ENCODE peak calls at places on chromosomes 12 and 14, in six cellular contexts. One of them, this sample, is unnamed.
A peak's percentile ranks its signal among the peaks of the same experiment; 100 is the strongest.

GRCh38 chr14:94632305-94632590 is 20.1 kb downstream of the SERPINA3 start:
- DNase-seq in neuronal stem cell: no peak
- DNase-seq in H9: no peak
- DNase-seq in IMR-90: no peak
- DNase-seq in mesenchymal stem cell: no peak
- DNase-seq in trophoblast cell: no peak
- DNase-seq in this sample: no peak

GRCh38 chr12:123801573-123802178 is 39.6 kb downstream of the DNAH10 start:
- DNase-seq in neuronal stem cell: no peak
- DNase-seq in H9: no peak
- DNase-seq in IMR-90: peak; percentile 53
- DNase-seq in mesenchymal stem cell: peak; percentile 27
- DNase-seq in trophoblast cell: no peak
- DNase-seq in this sample: no peak

GRCh38 chr14:79971330-79971729 is 240.0 kb downstream of the DIO2 start:
- DNase-seq in neuronal stem cell: no peak
- DNase-seq in H9: no peak
- DNase-seq in IMR-90: peak; percentile 87
- DNase-seq in mesenchymal stem cell: peak; percentile 62
- DNase-seq in trophoblast cell: no peak
- DNase-seq in this sample: no peak

GRCh38 chr12:15556411-15556810 is 232.8 kb downstream of the EPS8 start:
- DNase-seq in neuronal stem cell: no peak
- DNase-seq in H9: no peak
- DNase-seq in IMR-90: no peak
- DNase-seq in mesenchymal stem cell: no peak
- DNase-seq in trophoblast cell: no peak
- DNase-seq in this sample: no peak

GRCh38 chr14:76963366-76963765 is 65.1 kb downstream of the IRF2BPL start:
- DNase-seq in neuronal stem cell: no peak
- DNase-seq in H9: no peak
- DNase-seq in IMR-90: no peak
- DNase-seq in mesenchymal stem cell: no peak
- DNase-seq in trophoblast cell: no peak
- DNase-seq in this sample: no peak

GRCh38 chr14:69072584-69072983 is 80.3 kb downstream of the DCAF5 start:
- DNase-seq in neuronal stem cell: no peak
- DNase-seq in H9: no peak
- DNase-seq in IMR-90: no peak
- DNase-seq in mesenchymal stem cell: no peak
- DNase-seq in trophoblast cell: no peak
- DNase-seq in this sample: no peak

GRCh38 chr14:54330876-54331275 is 65.9 kb upstream of the CDKN3 start:
- DNase-seq in neuronal stem cell: no peak
- DNase-seq in H9: no peak
- DNase-seq in IMR-90: no peak
- DNase-seq in mesenchymal stem cell: no peak
- DNase-seq in trophoblast cell: peak; percentile 31
- DNase-seq in this sample: no peak

GRCh38 chr12:20404576-20405346 is 36.4 kb downstream of the PDE3A start:
- DNase-seq in neuronal stem cell: no peak
- DNase-seq in H9: no peak
- DNase-seq in IMR-90: peak; percentile 6
- DNase-seq in mesenchymal stem cell: no peak
- DNase-seq in trophoblast cell: no peak
- DNase-seq in this sample: no peak

GRCh38 chr14:67566908-67567307 is 33.2 kb downstream of the PIGH start:
- DNase-seq in neuronal stem cell: no peak
- DNase-seq in H9: no peak
- DNase-seq in IMR-90: no peak
- DNase-seq in mesenchymal stem cell: no peak
- DNase-seq in trophoblast cell: no peak
- DNase-seq in this sample: no peak

GRCh38 chr12:66217342-66217929 is 28.4 kb downstream of the IRAK3 start:
- DNase-seq in neuronal stem cell: no peak
- DNase-seq in H9: no peak
- DNase-seq in IMR-90: no peak
- DNase-seq in mesenchymal stem cell: no peak
- DNase-seq in trophoblast cell: no peak
- DNase-seq in this sample: no peak

GRCh38 chr14:93090826-93091583 is 24.7 kb downstream of the ITPK1 start:
- DNase-seq in neuronal stem cell: no peak
- DNase-seq in H9: no peak
- DNase-seq in IMR-90: no peak
- DNase-seq in mesenchymal stem cell: no peak
- DNase-seq in trophoblast cell: no peak
- DNase-seq in this sample: no peak

GRCh38 chr12:65800928-65801327 is 23.4 kb upstream of the HMGA2 start:
- DNase-seq in neuronal stem cell: no peak
- DNase-seq in H9: no peak
- DNase-seq in IMR-90: peak; percentile 54
- DNase-seq in mesenchymal stem cell: no peak
- DNase-seq in trophoblast cell: no peak
- DNase-seq in this sample: no peak

GRCh38 chr12:54294152-54294913 is 6.5 kb downstream of the NFE2 start:
- DNase-seq in neuronal stem cell: peak; percentile 41
- DNase-seq in H9: peak; percentile 79
- DNase-seq in IMR-90: no peak
- DNase-seq in mesenchymal stem cell: no peak
- DNase-seq in trophoblast cell: no peak
- DNase-seq in this sample: no peak

GRCh38 chr12:114662512-114663177 is 21.3 kb downstream of the TBX3 start:
- DNase-seq in neuronal stem cell: no peak
- DNase-seq in H9: peak; percentile 78
- DNase-seq in IMR-90: peak; percentile 91
- DNase-seq in mesenchymal stem cell: peak; percentile 86
- DNase-seq in trophoblast cell: peak; percentile 48
- DNase-seq in this sample: no peak

GRCh38 chr14:73795974-73796373 is 55.7 kb upstream of the PTGR2 start:
- DNase-seq in neuronal stem cell: no peak
- DNase-seq in H9: no peak
- DNase-seq in IMR-90: peak; percentile 60
- DNase-seq in mesenchymal stem cell: no peak
- DNase-seq in trophoblast cell: peak; percentile 93
- DNase-seq in this sample: no peak

GRCh38 chr12:113392988-113393579 is 10.6 kb downstream of the SDS start:
- DNase-seq in neuronal stem cell: no peak
- DNase-seq in H9: peak; percentile 99
- DNase-seq in IMR-90: no peak
- DNase-seq in mesenchymal stem cell: peak; percentile 44
- DNase-seq in trophoblast cell: peak; percentile 39
- DNase-seq in this sample: peak; percentile 96

GRCh38 chr12:9064201-9064814 is 51.4 kb downstream of the A2M start:
- DNase-seq in neuronal stem cell: peak; percentile 49
- DNase-seq in H9: peak; percentile 82
- DNase-seq in IMR-90: peak; percentile 10
- DNase-seq in mesenchymal stem cell: peak; percentile 65
- DNase-seq in trophoblast cell: peak; percentile 57
- DNase-seq in this sample: peak; percentile 9

GRCh38 chr12:45966486-45966885 is 23.9 kb downstream of the SCAF11 start:
- DNase-seq in neuronal stem cell: no peak
- DNase-seq in H9: no peak
- DNase-seq in IMR-90: peak; percentile 78
- DNase-seq in mesenchymal stem cell: peak; percentile 46
- DNase-seq in trophoblast cell: no peak
- DNase-seq in this sample: no peak

GRCh38 chr12:6273931-6274687 is 36.4 kb upstream of the PLEKHG6 start:
- DNase-seq in neuronal stem cell: no peak
- DNase-seq in H9: no peak
- DNase-seq in IMR-90: no peak
- DNase-seq in mesenchymal stem cell: peak; percentile 44
- DNase-seq in trophoblast cell: peak; percentile 85
- DNase-seq in this sample: no peak

GRCh38 chr12:54030889-54031860 is 1.7 kb upstream of the HOXC5 start:
- DNase-seq in neuronal stem cell: no peak
- DNase-seq in H9: no peak
- DNase-seq in IMR-90: peak; percentile 19
- DNase-seq in mesenchymal stem cell: peak; percentile 92
- DNase-seq in trophoblast cell: no peak
- DNase-seq in this sample: no peak

GRCh38 chr14:94346841-94347240 is 23.7 kb upstream of the SERPINA6 start:
- DNase-seq in neuronal stem cell: no peak
- DNase-seq in H9: no peak
- DNase-seq in IMR-90: no peak
- DNase-seq in mesenchymal stem cell: no peak
- DNase-seq in trophoblast cell: no peak
- DNase-seq in this sample: no peak

DNA sequence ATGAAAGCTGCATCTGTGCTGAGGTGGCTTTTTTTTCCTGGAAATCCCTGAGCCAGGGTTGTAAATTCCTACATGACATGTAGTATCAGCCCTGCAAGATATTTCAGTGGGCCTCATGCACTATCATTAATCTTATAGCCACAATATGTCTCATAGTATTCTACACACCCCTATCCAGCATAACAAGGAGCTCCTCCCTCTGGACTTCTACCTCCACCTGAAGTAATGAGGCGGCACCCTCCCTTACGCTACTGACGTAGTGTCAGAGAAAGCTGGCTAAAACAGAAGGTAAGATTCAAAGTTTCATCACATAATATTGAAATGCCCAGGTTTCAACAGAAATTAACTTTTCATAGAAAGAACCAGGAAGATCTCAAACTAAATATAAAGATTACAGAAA is 35.5 kb downstream of the SLC5A8 start:
- DNase-seq in neuronal stem cell: no peak
- DNase-seq in H9: no peak
- DNase-seq in IMR-90: no peak
- DNase-seq in mesenchymal stem cell: no peak
- DNase-seq in trophoblast cell: no peak
- DNase-seq in this sample: no peak
- H4K91ac ChIP-seq in neuronal stem cell: no peak overlapping the region
- H4K91ac ChIP-seq in H9: no peak overlapping the region
- H4K91ac ChIP-seq in IMR-90: no peak overlapping the region
- H4K91ac ChIP-seq in mesenchymal stem cell: no peak overlapping the region
- H4K91ac ChIP-seq in trophoblast cell: no peak overlapping the region
- H4K91ac ChIP-seq in this sample: no peak overlapping the region

GRCh38 chr14:103317251-103317650 is 16.8 kb upstream of the EIF5 start:
- DNase-seq in neuronal stem cell: no peak
- DNase-seq in H9: peak; percentile 63
- DNase-seq in IMR-90: no peak
- DNase-seq in mesenchymal stem cell: no peak
- DNase-seq in trophoblast cell: no peak
- DNase-seq in this sample: no peak
- H4K91ac ChIP-seq in neuronal stem cell: no peak overlapping the region
- H4K91ac ChIP-seq in H9: no peak overlapping the region
- H4K91ac ChIP-seq in IMR-90: no peak overlapping the region
- H4K91ac ChIP-seq in mesenchymal stem cell: no peak overlapping the region
- H4K91ac ChIP-seq in trophoblast cell: no peak overlapping the region
- H4K91ac ChIP-seq in this sample: peak overlapping the region; percentile 2

GRCh38 chr12:105420046-105420445 is 89.6 kb downstream of the C12orf75 start:
- DNase-seq in neuronal stem cell: no peak
- DNase-seq in H9: no peak
- DNase-seq in IMR-90: no peak
- DNase-seq in mesenchymal stem cell: no peak
- DNase-seq in trophoblast cell: no peak
- DNase-seq in this sample: no peak

GRCh38 chr12:105418232-105418631 is 87.7 kb downstream of the C12orf75 start:
- DNase-seq in neuronal stem cell: no peak
- DNase-seq in H9: no peak
- DNase-seq in IMR-90: peak; percentile 89
- DNase-seq in mesenchymal stem cell: peak; percentile 29
- DNase-seq in trophoblast cell: peak; percentile 86
- DNase-seq in this sample: no peak

GRCh38 chr12:105420659-105421240 is 90.3 kb downstream of the C12orf75 start:
- DNase-seq in neuronal stem cell: peak; percentile 66
- DNase-seq in H9: peak; percentile 71
- DNase-seq in IMR-90: peak; percentile 77
- DNase-seq in mesenchymal stem cell: peak; percentile 70
- DNase-seq in trophoblast cell: peak; percentile 84
- DNase-seq in this sample: no peak

GRCh38 chr12:105418821-105419291 is 88.4 kb downstream of the C12orf75 start:
- DNase-seq in neuronal stem cell: no peak
- DNase-seq in H9: no peak
- DNase-seq in IMR-90: no peak
- DNase-seq in mesenchymal stem cell: no peak
- DNase-seq in trophoblast cell: peak; percentile 96
- DNase-seq in this sample: no peak

DNA sequence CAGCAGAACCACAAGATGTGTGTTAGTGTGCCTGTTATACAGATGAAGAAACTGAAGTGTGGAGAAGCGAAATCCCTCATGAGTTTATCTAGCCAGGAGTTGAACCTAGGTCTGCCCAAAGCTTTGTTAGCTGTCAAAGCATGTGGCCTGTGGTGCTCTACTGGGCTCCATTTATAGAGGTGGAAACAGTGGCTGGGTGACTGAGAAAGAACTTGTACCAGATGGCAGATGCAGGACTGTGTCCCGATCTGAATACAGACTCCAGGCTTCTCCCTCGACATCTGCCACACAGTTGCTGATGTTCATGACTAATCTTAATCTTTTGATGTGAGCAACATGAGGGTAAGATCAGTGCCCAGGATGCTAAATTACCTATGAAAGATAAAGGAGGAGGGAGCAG is 89.1 kb downstream of the C12orf75 start:
- DNase-seq in neuronal stem cell: no peak
- DNase-seq in H9: no peak
- DNase-seq in IMR-90: no peak
- DNase-seq in mesenchymal stem cell: no peak
- DNase-seq in trophoblast cell: no peak
- DNase-seq in this sample: no peak
- H4K91ac ChIP-seq in neuronal stem cell: no peak overlapping the region
- H4K91ac ChIP-seq in H9: no peak overlapping the region
- H4K91ac ChIP-seq in IMR-90: peak overlapping the region; percentile 52
- H4K91ac ChIP-seq in mesenchymal stem cell: no peak overlapping the region
- H4K91ac ChIP-seq in trophoblast cell: peak overlapping the region; percentile 59
- H4K91ac ChIP-seq in this sample: no peak overlapping the region

DNA sequence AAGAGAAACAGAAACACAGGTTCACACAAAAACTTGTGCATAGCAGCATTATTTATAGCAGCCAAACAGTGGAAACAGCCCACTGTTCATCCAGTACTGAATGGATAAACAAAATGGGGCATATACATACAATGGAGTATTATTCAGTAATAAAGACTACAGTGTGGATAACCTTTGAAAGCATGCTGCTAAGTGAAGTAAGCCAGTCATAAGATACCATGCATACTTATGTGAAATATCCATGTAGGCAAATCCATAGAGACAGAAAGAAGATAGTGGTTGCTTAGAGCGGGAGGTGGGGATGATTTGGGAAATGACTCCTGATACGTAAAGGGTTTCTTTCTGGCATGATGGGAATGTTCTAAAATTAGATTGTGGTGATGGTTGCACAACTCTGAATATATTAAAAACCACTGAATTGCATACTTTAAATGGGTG is 99.4 kb downstream of the CRADD start:
- DNase-seq in neuronal stem cell: no peak
- DNase-seq in H9: no peak
- DNase-seq in IMR-90: peak; percentile 93
- DNase-seq in mesenchymal stem cell: peak; percentile 83
- DNase-seq in trophoblast cell: no peak
- DNase-seq in this sample: no peak
- H4K91ac ChIP-seq in neuronal stem cell: no peak overlapping the region
- H4K91ac ChIP-seq in H9: no peak overlapping the region
- H4K91ac ChIP-seq in IMR-90: peak overlapping the region; percentile 64
- H4K91ac ChIP-seq in mesenchymal stem cell: no peak overlapping the region
- H4K91ac ChIP-seq in trophoblast cell: no peak overlapping the region
- H4K91ac ChIP-seq in this sample: no peak overlapping the region

This sample was measured in H1.